ENCODE peak calls at places on chromosomes 3 and 15, in five cellular contexts. J is cardiac fibroblast; G is NB4; D is naive thymus-derived CD8-positive, alpha-beta T cell; S is stimulated activated CD8-positive, alpha-beta memory T cell treated with anti-CD3 and anti-CD28 coated beads, Interleukin-7, amount 100 ng/mL, for 1 hour. M is an unnamed sample.

GRCh38 chr15:74754593-74755215 is 6.1 kb downstream of the CYP1A2 start:
- DNase-seq in S (no peak), G (peak; percentile 90), J (no peak), D (no peak), M (no peak)

GRCh38 chr15:96849501-96849900 is 519.0 kb downstream of the NR2F2 start:
- DNase-seq in G (no peak), J (peak; percentile 86), S (no peak), D (no peak), M (peak; percentile 38)

GRCh38 chr3:142664311-142664710 is 59.5 kb upstream of the TRPC1 start:
- DNase-seq in G (no peak), S (no peak), D (no peak), J (no peak), M (no peak)

GRCh38 chr3:150061288-150062018 is 90.8 kb upstream of the PFN2 start:
- DNase-seq in J (no peak), G (no peak), S (no peak), D (no peak), M (no peak)

GRCh38 chr3:62229201-62229600 is 144.1 kb downstream of the FEZF2 start:
- DNase-seq in J (no peak), D (no peak), G (no peak), S (no peak), M (no peak)

GRCh38 chr3:187669675-187670504 is at the start of gene SST:
- DNase-seq in D (no peak), J (peak; percentile 55), G (peak; percentile 39), S (no peak), M (peak; percentile 66)

GRCh38 chr3:135991621-135992020 is 26.1 kb downstream of the PPP2R3A start:
- DNase-seq in D (no peak), S (no peak), J (peak; percentile 47), G (peak; percentile 4), M (no peak)

GRCh38 chr15:99711685-99712084 is 21.6 kb downstream of the LYSMD4 start:
- DNase-seq in D (no peak), G (no peak), S (no peak), J (no peak), M (no peak)

GRCh38 chr3:69902386-69902785 is 97.1 kb upstream of the SAMMSON start:
- DNase-seq in S (no peak), G (no peak), J (no peak), D (no peak), M (no peak)

GRCh38 chr3:59782664-59783063 is 732.8 kb upstream of the CFAP20DC start:
- DNase-seq in D (no peak), J (no peak), G (no peak), S (no peak), M (no peak)